ENCODE peak calls at places on chromosome 6, in six cellular contexts. S is thoracic aorta, W is pancreas, E is tibial artery, D is brain microvascular endothelial cell, K is psoas muscle. F is an unnamed sample.

GRCh38 chr6:118785601-118786000 is 108.4 kb upstream of the ASF1A start:
- DNase-seq in S (no peak), W (no peak), E (no peak), D (no peak), K (no peak), F (no peak)

GRCh38 chr6:87172292-87172691 is 16.9 kb downstream of the ZNF292 start:
- DNase-seq in S (no peak), W (no peak), E (no peak), D (no peak), K (no peak), F (no peak)

GRCh38 chr6:149202967-149203366 is 114.5 kb upstream of the TAB2 start:
- DNase-seq in S (no peak), W (no peak), E (no peak), D (no peak), K (no peak), F (no peak)

GRCh38 chr6:34288581-34288980 is 39.8 kb upstream of the SMIM29 start:
- DNase-seq in S (no peak), W (no peak), E (no peak), D (no peak), K (no peak), F (no peak)

GRCh38 chr6:21946298-21946783 is 350.5 kb downstream of the PRL start:
- DNase-seq in S (no peak), W (no peak), E (no peak), D (peak; percentile 94), K (no peak), F (no peak)

GRCh38 chr6:78484181-78485064 is 382.9 kb upstream of the IRAK1BP1 start:
- DNase-seq in S (no peak), W (no peak), E (no peak), D (no peak), K (no peak), F (no peak)

GRCh38 chr6:140794544-140794943 is 1338.2 kb upstream of the GJE1 start:
- DNase-seq in S (no peak), W (no peak), E (no peak), D (no peak), K (no peak), F (no peak)

GRCh38 chr6:56037587-56037986 is 162.2 kb upstream of the BMP5 start:
- DNase-seq in S (no peak), W (no peak), E (no peak), D (no peak), K (no peak), F (no peak)

GRCh38 chr6:93366506-93366905 is 52.9 kb downstream of the EPHA7 start:
- DNase-seq in S (no peak), W (no peak), E (no peak), D (no peak), K (no peak), F (no peak)

GRCh38 chr6:165876568-165876967 is 213.5 kb upstream of the PDE10A start:
- DNase-seq in S (no peak), W (no peak), E (peak; percentile 61), D (peak; percentile 26), K (peak; percentile 51), F (peak; percentile 69)

DNA sequence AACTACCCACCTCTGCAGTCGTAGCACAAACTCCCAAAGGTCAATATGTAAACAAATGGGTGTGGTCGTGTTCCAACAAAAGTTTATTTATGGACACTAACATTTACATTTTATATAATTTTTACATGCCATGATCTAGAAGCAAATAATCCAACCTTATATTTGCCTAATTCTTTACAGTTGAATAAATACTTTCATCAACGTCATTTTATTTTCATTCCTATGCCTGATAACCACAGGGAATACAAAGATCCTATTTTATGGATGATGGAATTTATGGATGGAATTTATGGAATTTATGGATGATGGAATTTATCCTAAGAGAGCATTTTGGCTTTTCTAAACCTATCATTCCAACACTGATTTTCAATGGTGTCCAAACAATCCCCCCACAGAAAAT is 232.7 kb downstream of the MYLK4 start:
- DNase-seq in S (no peak), W (no peak), E (no peak), D (no peak), K (no peak), F (no peak)
- H3K27ac ChIP-seq in S (no peak overlapping the region), W (no peak overlapping the region), E (no peak overlapping the region), D (no peak overlapping the region), K (no peak overlapping the region), F (no peak overlapping the region)

DNA sequence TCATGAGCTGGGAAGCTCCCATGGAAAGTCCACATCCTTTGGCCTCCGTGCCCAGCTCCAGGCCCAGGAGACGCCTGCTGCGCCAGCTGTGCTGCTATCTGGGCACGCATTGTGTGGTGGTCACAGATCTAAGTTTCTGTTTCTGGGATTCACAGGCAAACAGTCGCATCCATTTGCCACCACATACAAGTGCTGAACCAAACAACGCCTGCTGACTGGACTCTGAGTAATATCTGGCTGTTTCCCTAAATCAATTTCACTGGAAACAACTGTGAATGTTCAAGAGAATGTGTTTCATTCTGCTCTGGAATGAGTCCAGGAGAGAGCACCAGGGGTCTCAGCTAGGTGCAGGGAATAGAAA is 45.5 kb downstream of the IRF4 start:
- DNase-seq in S (no peak), W (no peak), E (no peak), D (peak; percentile 39), K (no peak), F (no peak)
- H3K4me3 ChIP-seq in S (no peak overlapping the region), W (no peak overlapping the region), E (no peak overlapping the region), D (no peak overlapping the region), K (no peak overlapping the region), F (no peak overlapping the region)

GRCh38 chr6:32947552-32948465 is 5.1 kb downstream of the HLA-DMA start:
- DNase-seq in S (no peak), W (peak; percentile 51), E (no peak), D (peak; percentile 16), K (no peak), F (no peak)
- TF ChIP-seq CTCF in S (no peak), W (peak; percentile 47), E (no peak), D (peak; percentile 62), K (peak; percentile 44), F (peak; percentile 34)

GRCh38 chr6:108947114-108947854 is 99.1 kb downstream of the ARMC2 start:
- DNase-seq in S (no peak), W (no peak), E (peak; percentile 66), D (peak; percentile 89), K (no peak), F (no peak)
- H3K27ac ChIP-seq in S (peak overlapping the region; percentile 83), W (peak overlapping the region; percentile 71), E (peak overlapping the region; percentile 81), D (peak overlapping the region; percentile 77), K (peak overlapping the region; percentile 91), F (peak overlapping the region; percentile 93)